ENCODE peak calls at places on chromosomes 5 and 9, in eight cellular contexts. C is stomach, W is astrocyte, Q is prostate gland, M is cardiac muscle cell, B is fibroblast of lung, H is IMR-90, J is fibroblast of the aortic adventitia. N is an unnamed sample.

GRCh38 chr9:72552356-72552755 is 30.9 kb downstream of the TMC1 start:
- DNase-seq in M (no peak), C (no peak), H (no peak), J (no peak), W (no peak), Q (no peak), B (no peak), N (no peak)

GRCh38 chr9:136206602-136207333 is 1.8 kb upstream of the LHX3 start:
- DNase-seq in C (no peak), B (no peak), W (no peak), M (no peak), H (no peak), J (no peak), Q (no peak), N (no peak)

GRCh38 chr5:168086104-168086610 is 205.3 kb upstream of the WWC1 start:
- DNase-seq in B (no peak), J (no peak), C (no peak), Q (peak; percentile 86), W (peak; percentile 60), H (no peak), M (no peak), N (no peak)

GRCh38 chr5:56552612-56553268 is 262.6 kb upstream of the MAP3K1 start:
- DNase-seq in M (no peak), B (no peak), Q (peak; percentile 15), J (peak; percentile 33), W (peak; percentile 47), C (no peak), H (peak; percentile 45), N (peak; percentile 9)

GRCh38 chr9:99112750-99113417 is 8.0 kb downstream of the TGFBR1 start:
- DNase-seq in M (no peak), H (no peak), B (no peak), W (no peak), Q (no peak), C (no peak), J (no peak), N (no peak)

GRCh38 chr5:166441-167372 is 24.6 kb upstream of the LRRC14B start:
- DNase-seq in H (no peak), Q (peak; percentile 69), M (no peak), W (no peak), J (no peak), B (no peak), C (peak; percentile 38), N (no peak)

GRCh38 chr5:1298723-1299510 is 4.0 kb upstream of the TERT start:
- DNase-seq in J (no peak), B (no peak), C (no peak), Q (no peak), M (no peak), H (no peak), W (no peak), N (no peak)

GRCh38 chr5:108642170-108642906 is 105.4 kb upstream of the FER start:
- DNase-seq in B (peak; percentile 72), J (peak; percentile 72), C (peak; percentile 38), W (peak; percentile 39), H (peak; percentile 69), M (peak; percentile 88), Q (peak; percentile 35), N (peak; percentile 73)

GRCh38 chr9:108569624-108570023 is 286.2 kb downstream of the ACTL7B start:
- DNase-seq in Q (no peak), J (peak; percentile 65), H (peak; percentile 76), B (peak; percentile 56), W (peak; percentile 35), C (no peak), M (no peak), N (peak; percentile 87)

GRCh38 chr9:6805532-6805931 is 47.8 kb downstream of the KDM4C start:
- DNase-seq in M (no peak), Q (no peak), J (peak; percentile 53), W (peak; percentile 49), H (peak; percentile 80), B (peak; percentile 63), C (peak; percentile 38), N (peak; percentile 74)

GRCh38 chr5:69368458-69369368 is 607 bp downstream of the AK6 start:
- DNase-seq in M (peak; percentile 38), J (peak; percentile 61), B (peak; percentile 56), H (peak; percentile 54), W (peak; percentile 54), C (no peak), Q (no peak), N (peak; percentile 56)

GRCh38 chr9:22790329-22790728 is 343.7 kb downstream of the DMRTA1 start:
- DNase-seq in B (no peak), J (no peak), M (no peak), W (no peak), H (no peak), Q (no peak), C (no peak), N (peak; percentile 19)

GRCh38 chr9:16627967-16628366 is 242.5 kb downstream of the BNC2 start:
- DNase-seq in W (peak; percentile 99), B (peak; percentile 98), M (no peak), C (no peak), H (peak; percentile 96), J (peak; percentile 98), Q (no peak), N (peak; percentile 100)

GRCh38 chr5:132260051-132260450 is 2.6 kb downstream of the PDLIM4 start:
- DNase-seq in J (no peak), M (no peak), W (peak; percentile 76), B (peak; percentile 33), C (no peak), H (peak; percentile 61), Q (no peak), N (peak; percentile 58)

GRCh38 chr9:82332774-82333152 is 344.2 kb downstream of the SPATA31D1 start:
- DNase-seq in B (no peak), Q (no peak), C (no peak), W (no peak), M (no peak), J (no peak), H (peak; percentile 23), N (peak; percentile 8)

GRCh38 chr5:1417586-1418225 is 27.5 kb downstream of the SLC6A3 start:
- DNase-seq in C (no peak), B (no peak), H (no peak), J (no peak), Q (no peak), M (no peak), W (no peak), N (no peak)

GRCh38 chr5:175590471-175590881 is 67.4 kb upstream of the HRH2 start:
- DNase-seq in M (no peak), J (peak; percentile 82), C (no peak), Q (no peak), B (peak; percentile 3), H (peak; percentile 25), W (peak; percentile 94), N (peak; percentile 0)

GRCh38 chr5:68415177-68416085 is 199.9 kb downstream of the PIK3R1 start:
- DNase-seq in M (no peak), J (no peak), C (no peak), H (no peak), W (no peak), B (no peak), Q (peak; percentile 49), N (no peak)

GRCh38 chr9:81848472-81848871 is 79.8 kb upstream of the SPATA31D4 start:
- DNase-seq in B (peak; percentile 66), M (no peak), C (no peak), H (peak; percentile 66), J (peak; percentile 74), Q (no peak), W (peak; percentile 26), N (peak; percentile 47)

GRCh38 chr5:149829954-149830353 is 99.8 kb downstream of the PPARGC1B start:
- DNase-seq in B (no peak), M (no peak), Q (no peak), H (no peak), W (no peak), J (peak; percentile 4), C (no peak), N (peak; percentile 22)
- TF ChIP-seq CTCF in B (peak; percentile 14), M (peak; percentile 22), Q (no peak), H (peak; percentile 11), W (no peak), J (peak; percentile 15), C (no peak), N (peak; percentile 33)

DNA sequence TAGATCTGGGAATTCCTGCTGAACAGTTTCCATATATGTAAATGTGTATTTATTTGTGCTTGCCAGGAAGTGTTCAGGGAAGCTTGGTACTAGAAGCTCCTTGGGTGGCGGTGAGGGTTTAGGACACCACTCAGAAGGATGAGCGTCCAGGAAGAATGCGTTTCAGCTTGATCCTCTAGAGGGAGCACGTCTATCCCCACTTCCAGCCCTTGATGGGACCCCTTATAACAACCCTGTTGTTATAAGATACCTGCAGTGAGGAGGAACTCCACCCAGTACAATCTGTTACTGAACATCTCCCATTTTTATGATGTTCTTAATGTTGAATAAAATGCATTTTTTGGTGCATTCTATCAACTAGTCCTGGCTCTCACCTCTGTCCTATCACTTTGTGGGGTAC is 88.9 kb downstream of the CYFIP2 start:
- DNase-seq in J (no peak), H (no peak), M (no peak), W (no peak), C (no peak), Q (no peak), B (no peak), N (no peak)
- TF ChIP-seq CTCF in J (peak; percentile 28), H (peak; percentile 30), M (peak; percentile 50), W (peak; percentile 28), C (no peak), Q (no peak), B (peak; percentile 57), N (peak; percentile 45)

GRCh38 chr9:120413121-120414048 is 166.6 kb downstream of the CDK5RAP2 start:
- DNase-seq in J (no peak), W (no peak), M (no peak), C (no peak), Q (peak; percentile 64), H (no peak), B (no peak), N (no peak)

GRCh38 chr9:120408680-120409258 is 171.2 kb downstream of the CDK5RAP2 start:
- DNase-seq in Q (no peak), C (no peak), W (no peak), B (no peak), J (no peak), M (no peak), H (no peak), N (no peak)

GRCh38 chr9:120410925-120411501 is 169.0 kb downstream of the CDK5RAP2 start:
- DNase-seq in Q (no peak), B (no peak), C (no peak), J (peak; percentile 44), M (no peak), H (no peak), W (peak; percentile 76), N (no peak)

GRCh38 chr9:120411862-120412424 is 168.0 kb downstream of the CDK5RAP2 start:
- DNase-seq in M (no peak), C (no peak), W (no peak), H (no peak), J (no peak), Q (no peak), B (no peak), N (no peak)

GRCh38 chr9:120412425-120412951 is 167.5 kb downstream of the CDK5RAP2 start:
- DNase-seq in J (peak; percentile 86), Q (peak; percentile 58), H (peak; percentile 89), C (no peak), B (peak; percentile 51), M (no peak), W (peak; percentile 93), N (peak; percentile 73)
- TF ChIP-seq CTCF in J (no peak), Q (no peak), H (no peak), C (no peak), B (no peak), M (no peak), W (no peak), N (no peak)

GRCh38 chr5:135204151-135204600 is 170.1 kb upstream of the PITX1 start:
- DNase-seq in W (peak; percentile 19), B (no peak), J (no peak), M (no peak), H (peak; percentile 53), Q (no peak), C (no peak), N (no peak)
- TF ChIP-seq CTCF in W (peak; percentile 43), B (peak; percentile 28), J (peak; percentile 49), M (peak; percentile 38), H (peak; percentile 36), Q (peak; percentile 37), C (no peak), N (peak; percentile 46)

GRCh38 chr9:347667-348292 is 133.1 kb downstream of the DOCK8 start:
- DNase-seq in H (peak; percentile 41), J (peak; percentile 58), Q (no peak), W (peak; percentile 17), B (peak; percentile 30), M (peak; percentile 50), C (no peak), N (peak; percentile 46)
- TF ChIP-seq CTCF in H (peak; percentile 66), J (peak; percentile 71), Q (peak; percentile 83), W (peak; percentile 55), B (peak; percentile 61), M (peak; percentile 84), C (peak; percentile 47), N (peak; percentile 79)

N was measured in fibroblast of mammary gland.